ENCODE peak calls at places on chromosomes 2 and 18, in eight cellular contexts. One of them, this sample, is unnamed.

GRCh38 chr18:76589309-76589708 is 94.3 kb upstream of the ZNF516 start:
- DNase-seq in sigmoid colon: no peak
- DNase-seq in GM12878: no peak
- DNase-seq in upper lobe of left lung: no peak
- DNase-seq in K562: no peak
- DNase-seq in stomach: no peak
- DNase-seq in tibial nerve: no peak
- DNase-seq in A549: no peak
- DNase-seq in this sample: no peak

GRCh38 chr2:197847666-197848401 is 43.4 kb downstream of the PLCL1 start:
- DNase-seq in sigmoid colon: no peak
- DNase-seq in GM12878: no peak
- DNase-seq in upper lobe of left lung: no peak
- DNase-seq in K562: no peak
- DNase-seq in stomach: no peak
- DNase-seq in tibial nerve: no peak
- DNase-seq in A549: no peak
- DNase-seq in this sample: no peak

GRCh38 chr2:53969285-53970094 is 1.3 kb downstream of the PSME4 start:
- DNase-seq in sigmoid colon: no peak
- DNase-seq in GM12878: no peak
- DNase-seq in upper lobe of left lung: peak; percentile 25
- DNase-seq in K562: peak; percentile 72
- DNase-seq in stomach: no peak
- DNase-seq in tibial nerve: no peak
- DNase-seq in A549: peak; percentile 74
- DNase-seq in this sample: no peak

GRCh38 chr2:230230087-230230486 is 4.6 kb downstream of the SP140 start:
- DNase-seq in sigmoid colon: no peak
- DNase-seq in GM12878: no peak
- DNase-seq in upper lobe of left lung: peak; percentile 25
- DNase-seq in K562: no peak
- DNase-seq in stomach: no peak
- DNase-seq in tibial nerve: no peak
- DNase-seq in A549: no peak
- DNase-seq in this sample: no peak

GRCh38 chr2:62152000-62152399 is 43.9 kb upstream of the B3GNT2 start:
- DNase-seq in sigmoid colon: no peak
- DNase-seq in GM12878: no peak
- DNase-seq in upper lobe of left lung: no peak
- DNase-seq in K562: no peak
- DNase-seq in stomach: no peak
- DNase-seq in tibial nerve: no peak
- DNase-seq in A549: no peak
- DNase-seq in this sample: no peak

GRCh38 chr18:26082475-26082874 is 7.9 kb downstream of the SS18 start:
- DNase-seq in sigmoid colon: no peak
- DNase-seq in GM12878: no peak
- DNase-seq in upper lobe of left lung: no peak
- DNase-seq in K562: no peak
- DNase-seq in stomach: no peak
- DNase-seq in tibial nerve: no peak
- DNase-seq in A549: no peak
- DNase-seq in this sample: no peak

GRCh38 chr2:165952600-165953210 is 871 bp downstream of the TTC21B start:
- DNase-seq in sigmoid colon: no peak
- DNase-seq in GM12878: no peak
- DNase-seq in upper lobe of left lung: no peak
- DNase-seq in K562: peak; percentile 61
- DNase-seq in stomach: no peak
- DNase-seq in tibial nerve: no peak
- DNase-seq in A549: no peak
- DNase-seq in this sample: no peak

GRCh38 chr18:3455938-3456685 is 6.1 kb downstream of the TGIF1 start:
- DNase-seq in sigmoid colon: no peak
- DNase-seq in GM12878: no peak
- DNase-seq in upper lobe of left lung: no peak
- DNase-seq in K562: no peak
- DNase-seq in stomach: no peak
- DNase-seq in tibial nerve: no peak
- DNase-seq in A549: no peak
- DNase-seq in this sample: no peak

GRCh38 chr18:24104486-24104885 is 34.4 kb upstream of the CABYR start:
- DNase-seq in sigmoid colon: no peak
- DNase-seq in GM12878: no peak
- DNase-seq in upper lobe of left lung: no peak
- DNase-seq in K562: no peak
- DNase-seq in stomach: no peak
- DNase-seq in tibial nerve: no peak
- DNase-seq in A549: no peak
- DNase-seq in this sample: no peak

GRCh38 chr2:68994864-68995263 is 18.1 kb upstream of the ANTXR1 start:
- DNase-seq in sigmoid colon: peak; percentile 64
- DNase-seq in GM12878: no peak
- DNase-seq in upper lobe of left lung: no peak
- DNase-seq in K562: no peak
- DNase-seq in stomach: no peak
- DNase-seq in tibial nerve: peak; percentile 28
- DNase-seq in A549: no peak
- DNase-seq in this sample: no peak

GRCh38 chr2:157172239-157172638 is 85.3 kb upstream of the GALNT5 start:
- DNase-seq in sigmoid colon: no peak
- DNase-seq in GM12878: no peak
- DNase-seq in upper lobe of left lung: no peak
- DNase-seq in K562: no peak
- DNase-seq in stomach: no peak
- DNase-seq in tibial nerve: no peak
- DNase-seq in A549: no peak
- DNase-seq in this sample: no peak

GRCh38 chr2:149692837-149693518 is 105.4 kb upstream of the MMADHC start:
- DNase-seq in sigmoid colon: no peak
- DNase-seq in GM12878: no peak
- DNase-seq in upper lobe of left lung: no peak
- DNase-seq in K562: no peak
- DNase-seq in stomach: no peak
- DNase-seq in tibial nerve: no peak
- DNase-seq in A549: no peak
- DNase-seq in this sample: no peak

GRCh38 chr2:55165567-55165966 is 66.5 kb downstream of the CLHC1 start:
- DNase-seq in sigmoid colon: no peak
- DNase-seq in GM12878: no peak
- DNase-seq in upper lobe of left lung: peak; percentile 74
- DNase-seq in K562: no peak
- DNase-seq in stomach: no peak
- DNase-seq in tibial nerve: no peak
- DNase-seq in A549: no peak
- DNase-seq in this sample: no peak

GRCh38 chr2:203330434-203330833 is 2.2 kb downstream of the ABI2 start:
- DNase-seq in sigmoid colon: no peak
- DNase-seq in GM12878: no peak
- DNase-seq in upper lobe of left lung: no peak
- DNase-seq in K562: no peak
- DNase-seq in stomach: no peak
- DNase-seq in tibial nerve: no peak
- DNase-seq in A549: peak; percentile 16
- DNase-seq in this sample: no peak

GRCh38 chr2:15923597-15923996 is 16.8 kb upstream of the MYCN start:
- DNase-seq in sigmoid colon: no peak
- DNase-seq in GM12878: no peak
- DNase-seq in upper lobe of left lung: no peak
- DNase-seq in K562: no peak
- DNase-seq in stomach: no peak
- DNase-seq in tibial nerve: no peak
- DNase-seq in A549: no peak
- DNase-seq in this sample: no peak

GRCh38 chr18:5568416-5568815 is 24.6 kb upstream of the EPB41L3 start:
- DNase-seq in sigmoid colon: no peak
- DNase-seq in GM12878: no peak
- DNase-seq in upper lobe of left lung: no peak
- DNase-seq in K562: no peak
- DNase-seq in stomach: no peak
- DNase-seq in tibial nerve: no peak
- DNase-seq in A549: no peak
- DNase-seq in this sample: no peak

DNA sequence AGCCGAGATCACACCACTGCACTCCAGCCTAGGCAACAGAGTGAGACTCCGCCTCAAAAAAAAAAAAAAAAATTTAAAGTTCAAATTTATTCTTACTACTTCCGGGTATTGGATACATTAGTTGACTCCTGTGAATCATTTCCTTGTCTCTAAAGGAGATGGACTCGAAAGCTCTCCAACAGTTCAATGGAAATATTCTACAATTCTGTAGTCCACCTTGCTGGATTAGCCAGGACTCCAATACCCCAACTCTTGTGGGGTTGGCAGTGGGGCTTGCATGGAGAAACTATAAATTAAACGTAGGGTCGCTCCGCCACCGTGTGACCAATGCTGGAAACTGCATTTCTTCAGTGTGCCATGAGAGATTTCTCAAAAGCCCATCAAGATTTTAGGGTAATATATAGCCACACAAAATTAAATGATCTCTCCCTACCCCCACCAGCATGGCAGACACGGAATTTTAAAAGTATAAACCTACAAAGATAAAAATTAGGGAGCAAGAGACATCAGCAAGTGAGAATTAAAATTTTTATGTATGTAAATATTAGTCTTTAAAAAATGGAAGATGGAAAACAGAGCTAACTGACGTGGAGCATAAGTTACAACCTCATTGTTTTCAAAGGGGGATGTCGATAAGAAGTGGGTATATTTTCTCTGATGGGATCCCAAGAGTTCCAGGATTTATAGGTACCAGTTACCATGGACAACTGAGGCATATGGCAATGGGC is 27.8 kb upstream of the GAREM2 start:
- DNase-seq in sigmoid colon: no peak
- DNase-seq in GM12878: peak; percentile 23
- DNase-seq in upper lobe of left lung: peak; percentile 60
- DNase-seq in K562: peak; percentile 83
- DNase-seq in stomach: peak; percentile 63
- DNase-seq in tibial nerve: peak; percentile 38
- DNase-seq in A549: peak; percentile 77
- DNase-seq in this sample: peak; percentile 65
- TF ChIP-seq EP300 in sigmoid colon: no peak
- TF ChIP-seq EP300 in GM12878: no peak
- TF ChIP-seq EP300 in upper lobe of left lung: no peak
- TF ChIP-seq EP300 in K562: no peak
- TF ChIP-seq EP300 in stomach: no peak
- TF ChIP-seq EP300 in tibial nerve: no peak
- TF ChIP-seq EP300 in A549: no peak
- TF ChIP-seq EP300 in this sample: no peak

GRCh38 chr18:35386600-35387366 is 9.6 kb upstream of the ZNF396 start:
- DNase-seq in sigmoid colon: peak; percentile 80
- DNase-seq in GM12878: no peak
- DNase-seq in upper lobe of left lung: peak; percentile 75
- DNase-seq in K562: peak; percentile 86
- DNase-seq in stomach: peak; percentile 72
- DNase-seq in tibial nerve: peak; percentile 44
- DNase-seq in A549: peak; percentile 59
- DNase-seq in this sample: no peak

GRCh38 chr18:35392375-35392774 is 15.2 kb upstream of the ZNF396 start:
- DNase-seq in sigmoid colon: no peak
- DNase-seq in GM12878: no peak
- DNase-seq in upper lobe of left lung: no peak
- DNase-seq in K562: no peak
- DNase-seq in stomach: no peak
- DNase-seq in tibial nerve: no peak
- DNase-seq in A549: no peak
- DNase-seq in this sample: no peak

GRCh38 chr18:35390956-35391695 is 14.0 kb upstream of the ZNF396 start:
- DNase-seq in sigmoid colon: no peak
- DNase-seq in GM12878: no peak
- DNase-seq in upper lobe of left lung: no peak
- DNase-seq in K562: no peak
- DNase-seq in stomach: no peak
- DNase-seq in tibial nerve: no peak
- DNase-seq in A549: no peak
- DNase-seq in this sample: no peak

GRCh38 chr18:35387367-35387685 is 10.2 kb upstream of the ZNF396 start:
- DNase-seq in sigmoid colon: no peak
- DNase-seq in GM12878: no peak
- DNase-seq in upper lobe of left lung: no peak
- DNase-seq in K562: no peak
- DNase-seq in stomach: no peak
- DNase-seq in tibial nerve: no peak
- DNase-seq in A549: no peak
- DNase-seq in this sample: no peak

GRCh38 chr18:35389095-35389618 is 12.0 kb upstream of the ZNF396 start:
- DNase-seq in sigmoid colon: no peak
- DNase-seq in GM12878: no peak
- DNase-seq in upper lobe of left lung: no peak
- DNase-seq in K562: no peak
- DNase-seq in stomach: no peak
- DNase-seq in tibial nerve: no peak
- DNase-seq in A549: no peak
- DNase-seq in this sample: no peak
- H3K4me3 ChIP-seq in sigmoid colon: no peak overlapping the region
- H3K4me3 ChIP-seq in GM12878: no peak overlapping the region
- H3K4me3 ChIP-seq in upper lobe of left lung: no peak overlapping the region
- H3K4me3 ChIP-seq in K562: no peak overlapping the region
- H3K4me3 ChIP-seq in stomach: no peak overlapping the region
- H3K4me3 ChIP-seq in tibial nerve: no peak overlapping the region
- H3K4me3 ChIP-seq in A549: no peak overlapping the region
- H3K4me3 ChIP-seq in this sample: no peak overlapping the region

DNA sequence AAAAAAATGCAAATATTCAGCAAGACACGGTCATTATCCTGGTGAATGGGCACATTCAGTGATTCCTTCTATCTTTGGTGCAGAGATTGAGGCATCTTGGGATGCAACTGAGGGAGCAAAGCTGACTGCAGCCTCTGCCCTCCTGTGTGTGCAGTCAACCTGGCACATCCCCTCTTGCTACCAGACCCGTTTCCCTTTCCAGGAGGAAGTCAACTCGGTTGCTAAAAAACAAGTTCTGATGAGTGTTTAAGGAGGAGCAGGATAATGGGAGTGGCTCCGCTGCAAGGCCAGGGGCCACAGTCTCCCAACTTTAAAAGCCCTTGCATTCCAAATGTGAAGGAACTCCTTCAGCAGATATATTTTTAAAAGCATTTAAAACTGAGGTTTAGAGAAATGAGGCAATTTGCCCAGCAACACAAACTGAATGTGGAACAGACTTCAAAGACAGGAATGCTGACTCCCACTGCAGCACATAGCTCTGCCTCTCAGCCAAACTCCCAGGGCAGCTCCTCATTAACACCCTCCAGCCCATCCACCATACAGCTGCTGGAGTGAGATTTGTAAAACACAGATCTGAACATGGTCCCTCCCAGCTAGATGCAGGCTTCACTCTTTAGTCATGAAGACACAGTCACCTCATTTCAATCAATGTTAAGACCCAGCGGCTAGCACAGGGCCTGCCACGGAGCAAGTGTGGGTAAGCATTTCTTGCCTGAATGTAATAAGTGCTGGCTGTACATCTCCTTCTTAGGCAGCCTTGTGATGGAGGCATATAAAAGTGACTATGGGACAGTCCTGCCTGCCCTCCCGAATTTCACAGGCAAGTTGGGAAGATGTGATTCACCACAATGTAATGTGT is 54.3 kb downstream of the VSNL1 start:
- DNase-seq in sigmoid colon: no peak
- DNase-seq in GM12878: no peak
- DNase-seq in upper lobe of left lung: no peak
- DNase-seq in K562: no peak
- DNase-seq in stomach: no peak
- DNase-seq in tibial nerve: no peak
- DNase-seq in A549: no peak
- DNase-seq in this sample: no peak
- TF ChIP-seq POLR2A in sigmoid colon: no peak
- TF ChIP-seq POLR2A in GM12878: no peak
- TF ChIP-seq POLR2A in upper lobe of left lung: no peak
- TF ChIP-seq POLR2A in K562: no peak
- TF ChIP-seq POLR2A in stomach: no peak
- TF ChIP-seq POLR2A in tibial nerve: no peak
- TF ChIP-seq POLR2A in A549: no peak
- TF ChIP-seq POLR2A in this sample: no peak

GRCh38 chr2:171529914-171530313 is 7.6 kb downstream of the CYBRD1 start:
- DNase-seq in sigmoid colon: no peak
- DNase-seq in GM12878: no peak
- DNase-seq in upper lobe of left lung: no peak
- DNase-seq in K562: peak; percentile 69
- DNase-seq in stomach: no peak
- DNase-seq in tibial nerve: no peak
- DNase-seq in A549: peak; percentile 8
- DNase-seq in this sample: no peak
- TF ChIP-seq EP300 in sigmoid colon: no peak
- TF ChIP-seq EP300 in GM12878: no peak
- TF ChIP-seq EP300 in upper lobe of left lung: no peak
- TF ChIP-seq EP300 in K562: no peak
- TF ChIP-seq EP300 in stomach: no peak
- TF ChIP-seq EP300 in tibial nerve: no peak
- TF ChIP-seq EP300 in A549: no peak
- TF ChIP-seq EP300 in this sample: no peak

This sample was measured in ovary.